ENCODE peak calls at places on chromosome 19, in seven cellular contexts. A is breast epithelium; G is AG04450; E is stimulated activated CD4-positive, alpha-beta T cell treated with anti-CD3 and anti-CD28 coated beads, Interleukin-15, amount 100 ng/mL, for 1 hour; P is NCI-H2227 treated with DMSO at 0.1 percent for 48 hours; K is GM23338; H is T-helper 2 cell. F is an unnamed sample.

GRCh38 chr19:16259385-16260159 is 61.9 kb downstream of the AP1M1 start:
- DNase-seq in H (no peak), P (no peak), G (no peak), E (no peak), A (no peak), K (no peak), F (no peak)

GRCh38 chr19:55685776-55686175 is 10.8 kb downstream of the EPN1 start:
- DNase-seq in H (no peak), A (no peak), P (no peak), K (no peak), E (no peak), G (no peak), F (no peak)

GRCh38 chr19:29478578-29479565 is 46.9 kb upstream of the VSTM2B start:
- DNase-seq in P (peak; percentile 27), H (no peak), K (peak; percentile 87), E (no peak), A (no peak), G (no peak), F (no peak)

GRCh38 chr19:8884416-8884815 is 52.2 kb downstream of the MBD3L1 start:
- DNase-seq in P (no peak), K (no peak), E (no peak), G (no peak), A (no peak), H (no peak), F (no peak)

GRCh38 chr19:15264061-15264932 is 32.0 kb upstream of the EPHX3 start:
- DNase-seq in P (no peak), E (peak; percentile 60), K (peak; percentile 93), A (peak; percentile 69), H (peak; percentile 65), G (peak; percentile 34), F (no peak)

GRCh38 chr19:10036601-10037071 is 23.4 kb downstream of the RDH8 start:
- DNase-seq in G (no peak), A (no peak), P (no peak), E (no peak), H (no peak), K (no peak), F (no peak)

GRCh38 chr19:49875801-49876421 is 1.2 kb downstream of the AKT1S1 start:
- DNase-seq in K (peak; percentile 83), A (no peak), H (peak; percentile 26), P (peak; percentile 27), G (no peak), E (peak; percentile 41), F (no peak)

GRCh38 chr19:48962029-48962848 is 2.9 kb upstream of the FTL start:
- DNase-seq in A (no peak), K (peak; percentile 59), E (no peak), H (peak; percentile 30), G (no peak), P (no peak), F (no peak)

GRCh38 chr19:622666-623065 is 10.7 kb downstream of the POLRMT start:
- DNase-seq in K (no peak), G (no peak), H (no peak), P (no peak), A (no peak), E (no peak), F (no peak)

GRCh38 chr19:55091955-55092354 is 16.3 kb downstream of the EPS8L1 start:
- DNase-seq in P (no peak), A (no peak), H (no peak), K (peak; percentile 92), E (no peak), G (no peak), F (no peak)

GRCh38 chr19:1093811-1094553 is 1.2 kb downstream of the POLR2E start:
- DNase-seq in K (no peak), G (no peak), P (no peak), H (no peak), E (no peak), A (no peak), F (no peak)

GRCh38 chr19:57103573-57104277 is 16.1 kb upstream of the USP29 start:
- DNase-seq in A (no peak), P (peak; percentile 90), G (no peak), E (peak; percentile 21), K (peak; percentile 83), H (peak; percentile 35), F (no peak)

GRCh38 chr19:19531951-19532805 is 3.5 kb downstream of the YJEFN3 start:
- DNase-seq in E (peak; percentile 88), A (peak; percentile 84), K (peak; percentile 94), G (no peak), H (peak; percentile 78), P (peak; percentile 17), F (no peak)

GRCh38 chr19:4524808-4525562 is 6.7 kb upstream of the PLIN4 start:
- DNase-seq in G (no peak), E (peak; percentile 57), K (peak; percentile 80), P (no peak), A (no peak), H (peak; percentile 59), F (no peak)

GRCh38 chr19:38204728-38205127 is 19.3 kb downstream of the DPF1 start:
- DNase-seq in K (no peak), A (no peak), H (no peak), P (peak; percentile 100), E (no peak), G (no peak), F (no peak)

GRCh38 chr19:33279430-33280350 is 22.6 kb downstream of the CEBPA start:
- DNase-seq in G (no peak), H (no peak), P (no peak), A (no peak), E (no peak), K (no peak), F (no peak)

GRCh38 chr19:6753178-6754031 is 13.8 kb downstream of the SH2D3A start:
- DNase-seq in G (no peak), E (peak; percentile 75), P (no peak), K (peak; percentile 99), A (no peak), H (peak; percentile 66), F (no peak)

GRCh38 chr19:30799854-30800755 is 427.9 kb downstream of the ZNF536 start:
- DNase-seq in G (no peak), E (peak; percentile 5), A (no peak), P (no peak), K (peak; percentile 81), H (no peak), F (no peak)

GRCh38 chr19:547836-548720 is 4.2 kb downstream of the GZMM start:
- DNase-seq in A (no peak), K (no peak), E (no peak), P (no peak), H (no peak), G (no peak), F (no peak)

GRCh38 chr19:41546386-41546789 is 29.6 kb upstream of the CEACAM21 start:
- DNase-seq in P (no peak), A (no peak), G (no peak), K (no peak), E (no peak), H (no peak), F (no peak)

GRCh38 chr19:54521860-54522513 is 19.4 kb downstream of the LAIR2 start:
- DNase-seq in P (no peak), G (no peak), E (no peak), K (no peak), H (no peak), A (no peak), F (no peak)

GRCh38 chr19:18785179-18786124 is 5.7 kb downstream of the COMP start:
- DNase-seq in G (no peak), K (peak; percentile 95), H (peak; percentile 52), E (peak; percentile 58), A (peak; percentile 70), P (no peak), F (no peak)

GRCh38 chr19:49832556-49832955 is 14.5 kb downstream of the MED25 start:
- DNase-seq in P (no peak), K (no peak), G (no peak), E (no peak), A (no peak), H (no peak), F (no peak)

GRCh38 chr19:55257461-55258411 is 1.1 kb downstream of the PPP6R1 start:
- DNase-seq in P (peak; percentile 30), K (peak; percentile 46), E (no peak), H (no peak), A (no peak), G (no peak), F (no peak)

GRCh38 chr19:37594982-37595382 is 306 bp downstream of the ZNF540 start:
- DNase-seq in A (peak; percentile 69), K (no peak), E (peak; percentile 24), G (peak; percentile 2), P (peak; percentile 95), H (peak; percentile 32), F (peak; percentile 10)

GRCh38 chr19:55341191-55342043 is 1.7 kb downstream of the KMT5C start:
- DNase-seq in G (no peak), A (peak; percentile 61), E (peak; percentile 44), K (peak; percentile 92), P (peak; percentile 60), H (peak; percentile 43), F (peak; percentile 14)

GRCh38 chr19:13350761-13351160 is 155.5 kb downstream of the CACNA1A start:
- DNase-seq in E (no peak), H (no peak), K (no peak), G (no peak), P (no peak), A (no peak), F (no peak)

GRCh38 chr19:47330466-47330869 is 1.5 kb upstream of the C5AR2 start:
- DNase-seq in H (no peak), A (no peak), G (peak; percentile 30), K (no peak), E (no peak), P (no peak), F (peak; percentile 29)

GRCh38 chr19:38650180-38650775 is 2.8 kb downstream of the ACTN4 start:
- DNase-seq in A (no peak), E (no peak), P (no peak), K (no peak), G (no peak), H (no peak), F (no peak)

GRCh38 chr19:33679696-33680095 is 57.9 kb downstream of the CHST8 start:
- DNase-seq in P (no peak), K (no peak), H (no peak), A (peak; percentile 41), G (no peak), E (no peak), F (no peak)

GRCh38 chr19:16897572-16898056 is 8.8 kb downstream of the F2RL3 start:
- DNase-seq in H (no peak), K (no peak), G (no peak), A (no peak), E (peak; percentile 9), P (no peak), F (no peak)